ENCODE peak calls at places on chromosomes 1 and 21, in five cellular contexts. S, Q, R, X and U are unnamed samples.

GRCh38 chr1:151714820-151715725 is 1.5 kb downstream of the CELF3 start:
- DNase-seq in S (no peak), Q (no peak), R (no peak), X (no peak), U (no peak)

GRCh38 chr1:87117761-87118160 is 203.3 kb downstream of the HS2ST1 start:
- DNase-seq in S (no peak), Q (no peak), R (no peak), X (no peak), U (no peak)

GRCh38 chr1:87399264-87399663 is 70.6 kb downstream of the LMO4 start:
- DNase-seq in S (no peak), Q (no peak), R (no peak), X (no peak), U (no peak)

GRCh38 chr1:52238474-52238873 is 96.6 kb downstream of the ZFYVE9 start:
- DNase-seq in S (no peak), Q (no peak), R (no peak), X (no peak), U (no peak)

GRCh38 chr1:209723265-209723664 is 18.6 kb downstream of the HSD11B1 start:
- DNase-seq in S (no peak), Q (no peak), R (no peak), X (no peak), U (no peak)

GRCh38 chr1:109530457-109531204 is 9.0 kb upstream of the GPR61 start:
- DNase-seq in S (no peak), Q (no peak), R (no peak), X (no peak), U (no peak)

GRCh38 chr1:246497331-246497915 is 9.7 kb downstream of the SMYD3 start:
- DNase-seq in S (peak; percentile 77), Q (no peak), R (peak; percentile 39), X (no peak), U (peak; percentile 66)

GRCh38 chr1:172180886-172181285 is 239.6 kb upstream of the C1orf105 start:
- DNase-seq in S (peak; percentile 49), Q (no peak), R (no peak), X (peak; percentile 43), U (no peak)

GRCh38 chr1:199691540-199691939 is 336.0 kb upstream of the NR5A2 start:
- DNase-seq in S (peak; percentile 16), Q (no peak), R (no peak), X (no peak), U (peak; percentile 63)

GRCh38 chr1:2594001-2594640 is 7.5 kb downstream of the PRXL2B start:
- DNase-seq in S (no peak), Q (peak; percentile 53), R (no peak), X (peak; percentile 77), U (no peak)

GRCh38 chr1:160777486-160778089 is 18.4 kb upstream of the LY9 start:
- DNase-seq in S (peak; percentile 54), Q (peak; percentile 46), R (no peak), X (no peak), U (no peak)

GRCh38 chr21:37062592-37062933 is 10.3 kb downstream of the PIGP start:
- DNase-seq in S (no peak), Q (no peak), R (no peak), X (no peak), U (no peak)

GRCh38 chr21:42426424-42426823 is 22.7 kb downstream of the UBASH3A start:
- DNase-seq in S (no peak), Q (no peak), R (no peak), X (no peak), U (no peak)

GRCh38 chr1:16367258-16367967 is 371 bp downstream of the SZRD1 start:
- DNase-seq in S (peak; percentile 91), Q (peak; percentile 84), R (peak; percentile 61), X (peak; percentile 83), U (peak; percentile 40)

GRCh38 chr21:28239345-28239744 is 753.3 kb downstream of the LTN1 start:
- DNase-seq in S (no peak), Q (no peak), R (no peak), X (peak; percentile 24), U (no peak)

GRCh38 chr1:64043976-64044375 is 159.4 kb upstream of the UBE2U start:
- DNase-seq in S (no peak), Q (no peak), R (no peak), X (no peak), U (no peak)

GRCh38 chr1:24978383-24979032 is 48.4 kb upstream of the RUNX3 start:
- DNase-seq in S (no peak), Q (no peak), R (no peak), X (no peak), U (no peak)

GRCh38 chr1:13774121-13774520 is 74.1 kb downstream of the PRDM2 start:
- DNase-seq in S (no peak), Q (no peak), R (no peak), X (no peak), U (no peak)

GRCh38 chr1:210359255-210359654 is 30.6 kb downstream of the HHAT start:
- DNase-seq in S (no peak), Q (no peak), R (no peak), X (no peak), U (no peak)

GRCh38 chr21:39911286-39911685 is 44.0 kb downstream of the PCP4 start:
- DNase-seq in S (no peak), Q (no peak), R (no peak), X (no peak), U (no peak)

GRCh38 chr1:150809651-150810050 is 1.6 kb upstream of the CTSK start:
- DNase-seq in S (no peak), Q (no peak), R (no peak), X (no peak), U (peak; percentile 71)

GRCh38 chr1:166911624-166912023 is 35.6 kb upstream of the TADA1 start:
- DNase-seq in S (no peak), Q (no peak), R (no peak), X (no peak), U (no peak)

GRCh38 chr1:15955552-15955951 is 20.3 kb downstream of the ZBTB17 start:
- DNase-seq in S (no peak), Q (no peak), R (no peak), X (no peak), U (no peak)

GRCh38 chr21:33578214-33578613 is 10.3 kb downstream of the DONSON start:
- DNase-seq in S (no peak), Q (no peak), R (no peak), X (no peak), U (no peak)

GRCh38 chr1:27346991-27347627 is 5.3 kb downstream of the SYTL1 start:
- DNase-seq in S (peak; percentile 40), Q (no peak), R (no peak), X (no peak), U (no peak)

GRCh38 chr1:212638419-212639151 is 30.0 kb downstream of the ATF3 start:
- DNase-seq in S (no peak), Q (no peak), R (no peak), X (no peak), U (no peak)

GRCh38 chr1:51070640-51071039 is 31.4 kb upstream of the C1orf185 start:
- DNase-seq in S (no peak), Q (no peak), R (peak; percentile 4), X (no peak), U (peak; percentile 55)

GRCh38 chr1:76782777-76783176 is 84.5 kb upstream of the ST6GALNAC5 start:
- DNase-seq in S (peak; percentile 10), Q (no peak), R (no peak), X (no peak), U (no peak)

GRCh38 chr1:20725189-20726106 is 7.1 kb downstream of the SH2D5 start:
- DNase-seq in S (no peak), Q (no peak), R (peak; percentile 26), X (no peak), U (peak; percentile 61)

GRCh38 chr1:46549697-46550681 is 1.5 kb downstream of the KNCN start:
- DNase-seq in S (peak; percentile 58), Q (no peak), R (no peak), X (no peak), U (no peak)

GRCh38 chr1:218478336-218478735 is 133.2 kb downstream of the TGFB2 start:
- DNase-seq in S (no peak), Q (no peak), R (no peak), X (no peak), U (no peak)

GRCh38 chr1:30704271-30704670 is 19.1 kb downstream of the MATN1 start:
- DNase-seq in S (no peak), Q (no peak), R (no peak), X (no peak), U (no peak)

GRCh38 chr1:227946624-227947424 is 908 bp downstream of the WNT9A start:
- DNase-seq in S (peak; percentile 91), Q (peak; percentile 82), R (no peak), X (peak; percentile 77), U (no peak)

GRCh38 chr1:51157411-51157810 is 55.4 kb downstream of the C1orf185 start:
- DNase-seq in S (no peak), Q (no peak), R (no peak), X (no peak), U (no peak)

GRCh38 chr1:57079454-57080157 is 113.8 kb upstream of the C8B start:
- DNase-seq in S (no peak), Q (no peak), R (no peak), X (no peak), U (no peak)
- TF ChIP-seq CTCF in S (peak; percentile 24), Q (no peak), R (peak; percentile 34), X (peak; percentile 36), U (peak; percentile 45)

DNA sequence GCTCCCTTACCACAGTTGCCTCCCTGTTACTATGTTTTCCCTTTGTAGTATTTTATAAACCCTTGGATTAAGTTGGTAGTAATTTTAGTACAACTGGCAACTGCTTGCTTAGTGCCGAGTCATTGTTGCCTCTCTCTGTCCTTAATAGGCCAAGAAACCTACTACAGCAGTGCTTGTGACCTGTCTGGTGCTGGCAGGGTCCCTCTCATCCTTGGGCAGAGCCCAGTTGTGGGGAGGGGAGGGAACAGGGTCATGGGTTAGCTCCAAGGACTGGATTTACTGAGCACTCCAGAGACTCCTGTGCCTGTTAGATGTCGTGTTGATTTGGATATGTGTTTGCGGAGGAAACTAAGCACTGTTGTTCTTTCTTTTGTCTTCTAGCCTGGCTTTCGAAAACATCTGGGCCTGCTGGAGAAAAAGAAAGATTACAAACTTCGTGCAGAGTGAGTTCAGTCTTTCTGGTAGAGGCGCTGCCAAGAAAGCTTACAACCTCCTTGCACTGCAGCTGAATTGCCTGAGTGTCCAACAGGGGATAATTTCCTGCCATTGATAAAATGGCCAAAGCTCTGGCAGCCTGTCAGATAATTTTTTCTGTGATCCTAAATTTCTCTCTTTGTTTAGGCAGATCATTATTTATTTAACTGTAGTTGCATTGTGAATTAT is 3.6 kb downstream of the UTP11 start:
- DNase-seq in S (no peak), Q (no peak), R (no peak), X (no peak), U (no peak)
- H3K4me3 ChIP-seq in S (no peak overlapping the region), Q (no peak overlapping the region), R (peak overlapping the region; percentile 5), X (no peak overlapping the region), U (no peak overlapping the region)

GRCh38 chr1:95233737-95234493 is at the start of gene RWDD3:
- DNase-seq in S (peak; percentile 97), Q (peak; percentile 93), R (peak; percentile 61), X (peak; percentile 96), U (peak; percentile 48)
- TF ChIP-seq CTCF in S (peak; percentile 90), Q (peak; percentile 81), R (peak; percentile 58), X (peak; percentile 98), U (peak; percentile 58)

DNA sequence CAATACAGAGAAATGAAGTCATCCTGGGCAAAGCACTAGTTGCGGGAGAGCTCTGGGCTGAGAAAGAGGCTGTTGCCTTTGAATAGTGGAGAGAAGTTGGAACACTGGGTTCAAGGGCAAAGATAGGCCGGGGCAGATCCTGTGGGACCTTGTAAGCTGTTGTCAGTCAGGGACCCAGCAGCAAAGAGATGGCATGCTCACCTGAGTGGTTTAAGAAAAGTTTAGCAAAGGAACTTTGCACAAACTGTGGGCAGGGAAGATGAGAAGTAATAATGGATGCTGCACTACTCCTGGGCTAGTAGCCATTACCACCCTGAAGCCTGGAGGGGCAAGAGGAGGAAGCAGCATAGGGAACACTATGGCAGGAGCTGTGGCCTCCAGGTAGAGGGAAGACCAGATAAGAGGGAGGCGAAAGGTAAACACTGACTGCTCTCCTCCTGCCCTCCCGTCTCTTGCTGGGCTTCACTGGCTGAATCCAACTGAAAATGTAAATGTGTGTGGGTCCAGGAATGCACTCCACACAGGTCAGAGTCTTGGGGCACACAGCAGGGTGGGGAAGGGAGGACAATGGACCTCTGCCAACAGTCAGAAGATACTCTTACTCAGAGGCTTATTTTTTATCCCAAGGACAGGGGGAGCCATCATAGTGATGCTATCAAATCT is 129.2 kb downstream of the PLPP3 start:
- DNase-seq in S (peak; percentile 27), Q (no peak), R (no peak), X (no peak), U (no peak)
- H3K4me3 ChIP-seq in S (no peak overlapping the region), Q (no peak overlapping the region), R (no peak overlapping the region), X (no peak overlapping the region), U (no peak overlapping the region)